ENCODE peak calls at places on chromosomes 7 and 10, in five cellular contexts. One of them, this sample, is unnamed. For H3K4me1, the result is how much of the 10 kb centered on the place peaks cover.

GRCh38 chr10:49322371-49323170 is 23.6 kb downstream of the C10orf71 start:
- DNase-seq in Panc1: no peak
- DNase-seq in HCT116: no peak
- DNase-seq in endodermal cell: no peak
- DNase-seq in CD8-positive, alpha-beta T cell: no peak
- DNase-seq in this sample: no peak

GRCh38 chr7:29883462-29884398 is 77.4 kb downstream of the WIPF3 start:
- DNase-seq in Panc1: no peak
- DNase-seq in HCT116: no peak
- DNase-seq in endodermal cell: peak
- DNase-seq in CD8-positive, alpha-beta T cell: no peak
- DNase-seq in this sample: peak

GRCh38 chr7:108423089-108423989 is 32.9 kb downstream of the NRCAM start:
- DNase-seq in Panc1: no peak
- DNase-seq in HCT116: no peak
- DNase-seq in endodermal cell: no peak
- DNase-seq in CD8-positive, alpha-beta T cell: no peak
- DNase-seq in this sample: no peak

GRCh38 chr10:86673827-86674581 is 5.7 kb downstream of the LDB3 start:
- DNase-seq in Panc1: no peak
- DNase-seq in HCT116: no peak
- DNase-seq in endodermal cell: peak
- DNase-seq in CD8-positive, alpha-beta T cell: no peak
- DNase-seq in this sample: peak

GRCh38 chr10:114879541-114880158 is 58.1 kb downstream of the FHIP2A start:
- DNase-seq in Panc1: no peak
- DNase-seq in HCT116: peak
- DNase-seq in endodermal cell: peak
- DNase-seq in CD8-positive, alpha-beta T cell: peak
- DNase-seq in this sample: no peak

GRCh38 chr7:98126311-98127142 is 19.9 kb downstream of the LMTK2 start:
- DNase-seq in Panc1: no peak
- DNase-seq in HCT116: no peak
- DNase-seq in endodermal cell: no peak
- DNase-seq in CD8-positive, alpha-beta T cell: no peak
- DNase-seq in this sample: no peak

GRCh38 chr7:73742338-73742752 is 3.7 kb upstream of the ABHD11 start:
- DNase-seq in Panc1: no peak
- DNase-seq in HCT116: no peak
- DNase-seq in endodermal cell: peak
- DNase-seq in CD8-positive, alpha-beta T cell: no peak
- DNase-seq in this sample: no peak

GRCh38 chr7:55133630-55134392 is 115.0 kb downstream of the EGFR start:
- DNase-seq in Panc1: peak
- DNase-seq in HCT116: peak
- DNase-seq in endodermal cell: no peak
- DNase-seq in CD8-positive, alpha-beta T cell: no peak
- DNase-seq in this sample: peak

GRCh38 chr7:157713591-157713990 is 376.8 kb downstream of the DNAJB6 start:
- DNase-seq in Panc1: no peak
- DNase-seq in HCT116: no peak
- DNase-seq in endodermal cell: peak
- DNase-seq in CD8-positive, alpha-beta T cell: no peak
- DNase-seq in this sample: no peak

GRCh38 chr7:36549003-36549402 is 159.3 kb downstream of the ANLN start:
- DNase-seq in Panc1: no peak
- DNase-seq in HCT116: no peak
- DNase-seq in endodermal cell: no peak
- DNase-seq in CD8-positive, alpha-beta T cell: no peak
- DNase-seq in this sample: no peak

GRCh38 chr7:80876894-80877414 is 41.9 kb downstream of the SEMA3C start:
- DNase-seq in Panc1: no peak
- DNase-seq in HCT116: peak
- DNase-seq in endodermal cell: peak
- DNase-seq in CD8-positive, alpha-beta T cell: no peak
- DNase-seq in this sample: peak

GRCh38 chr10:113736576-113736975 is 14.9 kb upstream of the PLEKHS1 start:
- DNase-seq in Panc1: no peak
- DNase-seq in HCT116: no peak
- DNase-seq in endodermal cell: no peak
- DNase-seq in CD8-positive, alpha-beta T cell: no peak
- DNase-seq in this sample: no peak

GRCh38 chr7:100677308-100678095 is 4.0 kb downstream of the GNB2 start:
- DNase-seq in Panc1: no peak
- DNase-seq in HCT116: no peak
- DNase-seq in endodermal cell: no peak
- DNase-seq in CD8-positive, alpha-beta T cell: no peak
- DNase-seq in this sample: peak

GRCh38 chr7:23093111-23093510 is 12.5 kb upstream of the KLHL7 start:
- DNase-seq in Panc1: no peak
- DNase-seq in HCT116: no peak
- DNase-seq in endodermal cell: no peak
- DNase-seq in CD8-positive, alpha-beta T cell: no peak
- DNase-seq in this sample: no peak

GRCh38 chr7:130227883-130228575 is 20.4 kb downstream of the SSMEM1 start:
- DNase-seq in Panc1: no peak
- DNase-seq in HCT116: no peak
- DNase-seq in endodermal cell: no peak
- DNase-seq in CD8-positive, alpha-beta T cell: no peak
- DNase-seq in this sample: no peak

GRCh38 chr10:46787321-46787615 is 124.0 kb upstream of the PTPN20 start:
- DNase-seq in Panc1: no peak
- DNase-seq in HCT116: no peak
- DNase-seq in endodermal cell: no peak
- DNase-seq in CD8-positive, alpha-beta T cell: no peak
- DNase-seq in this sample: no peak

GRCh38 chr7:28002638-28003037 is 178.0 kb downstream of the JAZF1 start:
- DNase-seq in Panc1: no peak
- DNase-seq in HCT116: no peak
- DNase-seq in endodermal cell: no peak
- DNase-seq in CD8-positive, alpha-beta T cell: no peak
- DNase-seq in this sample: no peak

GRCh38 chr7:10104292-10104691 is 869.4 kb upstream of the PHF14 start:
- DNase-seq in Panc1: no peak
- DNase-seq in HCT116: no peak
- DNase-seq in endodermal cell: no peak
- DNase-seq in CD8-positive, alpha-beta T cell: no peak
- DNase-seq in this sample: no peak

GRCh38 chr7:26900283-26900682 is 35.9 kb upstream of the SKAP2 start:
- DNase-seq in Panc1: no peak
- DNase-seq in HCT116: no peak
- DNase-seq in endodermal cell: no peak
- DNase-seq in CD8-positive, alpha-beta T cell: no peak
- DNase-seq in this sample: no peak

GRCh38 chr10:11237571-11237970 is 219.9 kb downstream of the CELF2 start:
- DNase-seq in Panc1: no peak
- DNase-seq in HCT116: no peak
- DNase-seq in endodermal cell: no peak
- DNase-seq in CD8-positive, alpha-beta T cell: no peak
- DNase-seq in this sample: no peak

GRCh38 chr10:89047397-89047796 is 56.8 kb downstream of the FAS start:
- DNase-seq in Panc1: no peak
- DNase-seq in HCT116: no peak
- DNase-seq in endodermal cell: no peak
- DNase-seq in CD8-positive, alpha-beta T cell: no peak
- DNase-seq in this sample: no peak

GRCh38 chr7:44222074-44222473 is 21.3 kb downstream of the YKT6 start:
- DNase-seq in Panc1: no peak
- DNase-seq in HCT116: no peak
- DNase-seq in endodermal cell: no peak
- DNase-seq in CD8-positive, alpha-beta T cell: no peak
- DNase-seq in this sample: no peak

GRCh38 chr10:102712089-102712488 is 2.1 kb downstream of the ARL3 start:
- DNase-seq in Panc1: no peak
- DNase-seq in HCT116: no peak
- DNase-seq in endodermal cell: no peak
- DNase-seq in CD8-positive, alpha-beta T cell: no peak
- DNase-seq in this sample: no peak

GRCh38 chr10:27349987-27350386 is 109.4 kb upstream of the ACBD5 start:
- DNase-seq in Panc1: no peak
- DNase-seq in HCT116: no peak
- DNase-seq in endodermal cell: no peak
- DNase-seq in CD8-positive, alpha-beta T cell: no peak
- DNase-seq in this sample: no peak

GRCh38 chr7:138512885-138513284 is 52.8 kb downstream of the TRIM24 start:
- DNase-seq in Panc1: no peak
- DNase-seq in HCT116: no peak
- DNase-seq in endodermal cell: no peak
- DNase-seq in CD8-positive, alpha-beta T cell: no peak
- DNase-seq in this sample: no peak

GRCh38 chr10:35467186-35467585 is 130.9 kb downstream of the CCNY start:
- DNase-seq in Panc1: no peak
- DNase-seq in HCT116: no peak
- DNase-seq in endodermal cell: no peak
- DNase-seq in CD8-positive, alpha-beta T cell: no peak
- DNase-seq in this sample: no peak

GRCh38 chr10:124742418-124743187 is 1.6 kb downstream of the FAM53B start:
- DNase-seq in Panc1: no peak
- DNase-seq in HCT116: no peak
- DNase-seq in endodermal cell: peak
- DNase-seq in CD8-positive, alpha-beta T cell: no peak
- DNase-seq in this sample: no peak
- H3K4me1 ChIP-seq in Panc1: half or more
- H3K4me1 ChIP-seq in HCT116: under half
- H3K4me1 ChIP-seq in endodermal cell: under half
- H3K4me1 ChIP-seq in CD8-positive, alpha-beta T cell: half or more
- H3K4me1 ChIP-seq in this sample: under half

GRCh38 chr10:77007836-77008235 is 629.8 kb downstream of the KCNMA1 start:
- DNase-seq in Panc1: no peak
- DNase-seq in HCT116: no peak
- DNase-seq in endodermal cell: no peak
- DNase-seq in CD8-positive, alpha-beta T cell: no peak
- DNase-seq in this sample: no peak

GRCh38 chr10:77006836-77007511 is 630.6 kb downstream of the KCNMA1 start:
- DNase-seq in Panc1: no peak
- DNase-seq in HCT116: no peak
- DNase-seq in endodermal cell: no peak
- DNase-seq in CD8-positive, alpha-beta T cell: no peak
- DNase-seq in this sample: no peak

GRCh38 chr10:77002872-77003271 is 634.7 kb downstream of the KCNMA1 start:
- DNase-seq in Panc1: no peak
- DNase-seq in HCT116: no peak
- DNase-seq in endodermal cell: no peak
- DNase-seq in CD8-positive, alpha-beta T cell: no peak
- DNase-seq in this sample: no peak

GRCh38 chr10:77005901-77006300 is 631.7 kb downstream of the KCNMA1 start:
- DNase-seq in Panc1: no peak
- DNase-seq in HCT116: no peak
- DNase-seq in endodermal cell: no peak
- DNase-seq in CD8-positive, alpha-beta T cell: no peak
- DNase-seq in this sample: no peak

DNA sequence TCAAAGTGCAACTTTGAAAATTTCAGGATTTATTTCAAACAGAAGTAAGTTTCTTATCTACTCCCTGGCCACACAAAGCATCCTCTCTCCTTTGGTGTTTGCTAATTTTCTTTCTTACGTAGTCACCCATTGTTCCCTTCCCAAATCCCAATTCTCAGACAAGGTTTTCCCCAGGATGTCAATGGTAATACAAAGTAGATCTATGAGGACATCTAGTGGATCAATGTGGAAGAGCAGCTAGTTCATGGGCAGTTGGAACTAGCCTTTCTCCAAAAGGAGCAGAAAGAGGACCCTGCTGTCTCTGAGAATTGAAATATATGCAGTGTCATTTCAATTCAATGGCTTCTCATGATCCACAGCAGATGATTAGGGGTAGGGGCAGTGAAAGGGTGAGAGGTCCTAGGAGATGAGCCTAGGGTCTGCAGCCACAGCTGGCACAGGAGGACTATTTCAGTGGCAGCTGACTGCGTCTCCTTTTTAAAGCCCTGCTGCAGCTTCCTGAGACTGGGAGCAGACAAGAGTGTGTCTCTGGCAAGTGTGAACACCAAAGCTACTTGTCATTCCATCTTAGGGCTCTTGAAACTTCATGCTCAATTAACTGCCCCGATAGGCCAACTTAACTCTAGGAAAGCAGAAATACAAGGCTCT is 632.6 kb downstream of the KCNMA1 start:
- DNase-seq in Panc1: peak
- DNase-seq in HCT116: peak
- DNase-seq in endodermal cell: peak
- DNase-seq in CD8-positive, alpha-beta T cell: no peak
- DNase-seq in this sample: no peak
- H3K27ac ChIP-seq in Panc1: no peak
- H3K27ac ChIP-seq in HCT116: no peak
- H3K27ac ChIP-seq in endodermal cell: no peak
- H3K27ac ChIP-seq in CD8-positive, alpha-beta T cell: no peak
- H3K27ac ChIP-seq in this sample: no peak

GRCh38 chr7:143380264-143380645 is 890 bp upstream of the ZYX start:
- DNase-seq in Panc1: peak
- DNase-seq in HCT116: peak
- DNase-seq in endodermal cell: peak
- DNase-seq in CD8-positive, alpha-beta T cell: peak
- DNase-seq in this sample: peak
- H3K4me1 ChIP-seq in Panc1: under half
- H3K4me1 ChIP-seq in HCT116: under half
- H3K4me1 ChIP-seq in endodermal cell: under half
- H3K4me1 ChIP-seq in CD8-positive, alpha-beta T cell: half or more
- H3K4me1 ChIP-seq in this sample: under half

DNA sequence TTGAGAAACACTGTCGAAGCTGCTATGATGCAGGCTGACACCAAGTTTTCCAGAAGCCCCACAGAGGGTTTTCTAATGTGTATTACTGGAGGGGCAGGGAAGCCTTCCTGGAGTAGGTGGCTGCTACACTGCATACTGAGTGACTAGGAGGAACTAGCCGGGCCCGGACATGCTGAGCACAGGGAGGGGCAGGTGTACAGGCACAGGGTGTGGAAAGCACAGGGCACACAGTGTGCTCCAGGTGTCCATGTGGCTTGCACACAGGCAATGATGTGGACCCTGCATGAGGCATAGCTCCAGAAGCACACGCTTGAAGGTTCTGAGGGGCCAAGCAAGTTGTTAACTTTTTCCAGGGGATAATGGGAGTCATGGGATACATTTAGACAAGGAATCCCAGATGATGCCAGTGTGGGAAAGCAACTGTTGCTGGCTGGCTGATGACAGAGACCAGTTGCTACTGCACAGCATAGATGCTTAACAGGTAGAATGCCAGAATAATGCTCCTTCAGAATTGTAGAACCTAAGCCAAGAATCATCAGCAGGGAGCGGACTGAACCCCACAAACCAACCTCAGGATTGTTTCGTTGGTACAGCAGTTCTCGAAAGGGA is 14.6 kb downstream of the DHX32 start:
- DNase-seq in Panc1: no peak
- DNase-seq in HCT116: no peak
- DNase-seq in endodermal cell: no peak
- DNase-seq in CD8-positive, alpha-beta T cell: no peak
- DNase-seq in this sample: no peak
- H3K27ac ChIP-seq in Panc1: no peak
- H3K27ac ChIP-seq in HCT116: no peak
- H3K27ac ChIP-seq in endodermal cell: no peak
- H3K27ac ChIP-seq in CD8-positive, alpha-beta T cell: no peak
- H3K27ac ChIP-seq in this sample: no peak